ENCODE peak calls at places on chromosomes 2 and 18, in seven cellular contexts. V, Q, F, O, J, P and Y are unnamed samples.

GRCh38 chr2:6949009-6949351 is 31.8 kb downstream of the RNF144A start:
- DNase-seq in F (no peak), Q (no peak), V (no peak), P (no peak), J (no peak), O (no peak), Y (no peak)

GRCh38 chr2:164922119-164922518 is 33.2 kb downstream of the SLC38A11 start:
- DNase-seq in F (no peak), V (no peak), O (no peak), Q (no peak), P (no peak), J (no peak), Y (no peak)

GRCh38 chr18:76475450-76476203 is 19.4 kb downstream of the ZNF516 start:
- DNase-seq in P (peak), Q (no peak), F (no peak), V (no peak), O (no peak), J (no peak), Y (no peak)

GRCh38 chr2:208406474-208407451 is at the start of gene PTH2R:
- DNase-seq in F (peak), V (no peak), Q (no peak), O (no peak), J (no peak), P (no peak), Y (peak)

GRCh38 chr2:16621348-16621747 is 44.3 kb downstream of the CYRIA start:
- DNase-seq in V (no peak), Q (no peak), O (no peak), P (no peak), F (no peak), J (peak), Y (no peak)

GRCh38 chr2:202690321-202690900 is 55.6 kb downstream of the FAM117B start:
- DNase-seq in V (no peak), Q (no peak), J (no peak), P (no peak), F (no peak), O (no peak), Y (no peak)

GRCh38 chr2:52192656-52193055 is 1160.7 kb upstream of the NRXN1 start:
- DNase-seq in P (no peak), Q (no peak), J (no peak), V (no peak), F (no peak), O (no peak), Y (no peak)

GRCh38 chr18:26545737-26546136 is 2.6 kb downstream of the KCTD1 start:
- DNase-seq in V (no peak), O (no peak), F (no peak), Q (no peak), J (no peak), P (no peak), Y (no peak)

GRCh38 chr2:45040786-45041185 is 31.5 kb upstream of the SIX2 start:
- DNase-seq in V (no peak), J (no peak), F (no peak), Q (no peak), O (no peak), P (no peak), Y (no peak)

GRCh38 chr2:11533278-11534077 is at the start of gene GREB1:
- DNase-seq in Q (no peak), V (no peak), O (no peak), F (no peak), P (no peak), J (no peak), Y (no peak)

GRCh38 chr2:45180033-45180746 is 170.9 kb upstream of the SIX2 start:
- DNase-seq in P (no peak), J (no peak), F (no peak), O (no peak), Q (no peak), V (no peak), Y (no peak)

GRCh38 chr2:173264603-173265366 is 89.9 kb upstream of the CDCA7 start:
- DNase-seq in Q (no peak), F (no peak), O (peak), J (no peak), V (no peak), P (no peak), Y (peak)

GRCh38 chr2:69581774-69582581 is 61.6 kb downstream of the AAK1 start:
- DNase-seq in Q (no peak), O (no peak), J (no peak), P (no peak), F (no peak), V (no peak), Y (no peak)

GRCh38 chr2:230067990-230068657 is 600 bp downstream of the SLC16A14 start:
- DNase-seq in J (no peak), O (no peak), P (peak), V (no peak), Q (peak), F (peak), Y (peak)

GRCh38 chr2:15061268-15061667 is 428.8 kb downstream of the LRATD1 start:
- DNase-seq in Q (no peak), P (no peak), O (no peak), V (no peak), J (no peak), F (no peak), Y (no peak)

GRCh38 chr2:205758051-205758450 is 75.8 kb downstream of the NRP2 start:
- DNase-seq in V (no peak), P (no peak), F (peak), O (no peak), J (peak), Q (no peak), Y (no peak)

GRCh38 chr2:195009202-195009601 is 647.8 kb upstream of the SLC39A10 start:
- DNase-seq in P (no peak), Q (no peak), F (no peak), O (no peak), J (no peak), V (no peak), Y (no peak)

GRCh38 chr2:43484323-43484930 is 111.4 kb downstream of the THADA start:
- DNase-seq in J (peak), P (no peak), V (no peak), F (no peak), Q (no peak), O (peak), Y (no peak)

GRCh38 chr2:65349863-65350262 is 82.5 kb downstream of the SPRED2 start:
- DNase-seq in P (no peak), Q (no peak), V (peak), F (peak), J (peak), O (no peak), Y (peak)

GRCh38 chr18:69725009-69725408 is 222.7 kb downstream of the CD226 start:
- DNase-seq in Q (no peak), O (no peak), P (no peak), F (no peak), V (no peak), J (peak), Y (peak)

GRCh38 chr2:63218800-63219511 is 168.3 kb downstream of the OTX1 start:
- DNase-seq in J (no peak), Q (no peak), P (no peak), F (no peak), V (no peak), O (no peak), Y (no peak)

GRCh38 chr2:170324640-170325046 is 146.7 kb downstream of the MYO3B start:
- DNase-seq in V (no peak), P (no peak), O (peak), F (no peak), Q (no peak), J (peak), Y (no peak)

GRCh38 chr2:164840930-164841718 is 499 bp downstream of the COBLL1 start:
- DNase-seq in J (no peak), Q (no peak), V (peak), O (no peak), P (peak), F (peak), Y (peak)

GRCh38 chr2:45821558-45822271 is 170.2 kb downstream of the PRKCE start:
- DNase-seq in P (peak), O (no peak), V (peak), Q (no peak), F (peak), J (no peak), Y (no peak)

GRCh38 chr2:127407091-127407490 is 11.1 kb upstream of the PROC start:
- DNase-seq in P (no peak), O (no peak), V (no peak), F (no peak), Q (no peak), J (no peak), Y (no peak)

GRCh38 chr2:67463810-67464209 is 66.7 kb downstream of the ETAA1 start:
- DNase-seq in F (no peak), O (no peak), Q (no peak), V (no peak), P (no peak), J (no peak), Y (no peak)

GRCh38 chr2:233404227-233404626 is 49.9 kb downstream of the DGKD start:
- DNase-seq in V (no peak), O (no peak), F (no peak), Q (peak), P (no peak), J (no peak), Y (no peak)

GRCh38 chr2:88613921-88614320 is 13.3 kb downstream of the EIF2AK3 start:
- DNase-seq in J (no peak), P (no peak), F (no peak), V (no peak), Q (no peak), O (no peak), Y (no peak)

GRCh38 chr2:173300458-173300857 is 54.2 kb upstream of the CDCA7 start:
- DNase-seq in F (no peak), P (no peak), V (no peak), Q (no peak), J (no peak), O (no peak), Y (no peak)

GRCh38 chr2:36449943-36450392 is 94.4 kb downstream of the CRIM1 start:
- DNase-seq in F (no peak), V (no peak), J (no peak), O (no peak), P (no peak), Q (no peak), Y (no peak)

GRCh38 chr18:54946149-54946581 is 13.1 kb downstream of the CCDC68 start:
- DNase-seq in P (peak), O (peak), J (no peak), V (no peak), F (peak), Q (no peak), Y (no peak)

GRCh38 chr18:76472811-76473210 is 22.2 kb downstream of the ZNF516 start:
- DNase-seq in J (no peak), P (no peak), Q (no peak), O (no peak), F (no peak), V (no peak), Y (no peak)

GRCh38 chr2:20194097-20194989 is 30.6 kb downstream of the SDC1 start:
- DNase-seq in Q (no peak), F (no peak), P (no peak), V (no peak), O (no peak), J (no peak), Y (no peak)

GRCh38 chr2:20198001-20198400 is 26.9 kb downstream of the SDC1 start:
- DNase-seq in P (peak), J (no peak), F (peak), V (no peak), Q (no peak), O (no peak), Y (no peak)

GRCh38 chr2:20196881-20197204 is 28.1 kb downstream of the SDC1 start:
- DNase-seq in P (no peak), F (peak), V (no peak), O (no peak), Q (no peak), J (no peak), Y (no peak)

GRCh38 chr2:20195431-20195830 is 29.5 kb downstream of the SDC1 start:
- DNase-seq in F (no peak), V (no peak), Q (no peak), J (no peak), O (no peak), P (no peak), Y (no peak)

GRCh38 chr2:20196053-20196880 is 28.7 kb downstream of the SDC1 start:
- DNase-seq in O (no peak), P (peak), Q (no peak), F (no peak), V (no peak), J (no peak), Y (no peak)
- H3K4me3 ChIP-seq in O (no peak), P (peak), Q (no peak), F (no peak), V (no peak), J (no peak), Y (no peak)

GRCh38 chr2:214679736-214680135 is 129.7 kb downstream of the BARD1 start:
- DNase-seq in J (no peak), Q (no peak), O (no peak), V (no peak), F (no peak), P (no peak), Y (no peak)
- H3K4me3 ChIP-seq in J (no peak), Q (no peak), O (no peak), V (no peak), F (no peak), P (no peak), Y (no peak)

DNA sequence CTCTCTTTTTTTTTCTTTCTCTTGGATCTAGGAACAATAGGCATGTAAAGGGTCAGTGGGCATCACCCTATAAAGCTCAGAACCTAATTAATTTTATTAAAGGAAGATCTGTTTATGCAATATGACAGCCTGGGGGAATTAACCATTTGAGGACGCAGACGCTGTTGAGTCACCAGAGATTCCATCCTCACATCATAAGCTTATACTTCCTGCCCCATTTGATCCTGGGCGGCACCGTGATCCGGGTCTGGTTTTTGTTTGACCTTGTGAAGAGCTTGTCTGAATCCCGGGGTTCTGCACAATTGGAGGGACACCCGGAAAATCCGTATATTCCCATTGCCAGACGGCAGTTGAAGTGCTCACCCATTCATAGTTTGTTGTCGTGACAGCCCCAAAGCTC is 16.8 kb upstream of the BCL11A start:
- DNase-seq in O (no peak), J (no peak), Q (no peak), P (no peak), F (no peak), V (no peak), Y (no peak)
- H3K4me3 ChIP-seq in O (no peak), J (no peak), Q (no peak), P (no peak), F (no peak), V (no peak), Y (no peak)

GRCh38 chr2:223959688-223960087 is 2.4 kb downstream of the MRPL44 start:
- DNase-seq in P (no peak), V (no peak), F (no peak), O (no peak), Q (no peak), J (no peak), Y (peak)
- H3K4me3 ChIP-seq in P (no peak), V (no peak), F (no peak), O (no peak), Q (peak), J (no peak), Y (no peak)